ENCODE peak calls at places on chromosomes 6 and 20, in eight cellular contexts. G is hepatocyte; X is mesothelial cell of epicardium; F is occipital lobe; U is hippocampal formation; K is NCI-H2081; N is activated T-cell treated with anti-CD3 and anti-CD28 coated beads, Interleukin-2, amount 50 U/mL, for 24 hours; Y is activated T-helper 1 cell treated with anti-CD3 and anti-CD28 coated beads, Interleukin-2, amount 50 U/mL, for 16 hours. Z is an unnamed sample.

GRCh38 chr6:113082691-113083090 is 735.6 kb downstream of the RFPL4B start:
- DNase-seq in G (no peak), X (no peak), F (no peak), U (no peak), K (no peak), N (no peak), Y (no peak), Z (no peak)

GRCh38 chr20:14845199-14846160 is 508.1 kb upstream of the FLRT3 start:
- DNase-seq in G (no peak), X (no peak), F (no peak), U (no peak), K (no peak), N (no peak), Y (no peak), Z (no peak)

GRCh38 chr6:25942561-25943147 is 12.2 kb upstream of the SLC17A2 start:
- DNase-seq in G (peak; percentile 48), X (no peak), F (no peak), U (no peak), K (peak; percentile 44), N (no peak), Y (no peak), Z (no peak)

GRCh38 chr6:29797120-29797519 is 30.5 kb upstream of the HLA-G start:
- DNase-seq in G (peak; percentile 19), X (no peak), F (no peak), U (no peak), K (no peak), N (no peak), Y (no peak), Z (no peak)

GRCh38 chr6:17494919-17495318 is 101.5 kb downstream of the CAP2 start:
- DNase-seq in G (no peak), X (no peak), F (no peak), U (no peak), K (no peak), N (no peak), Y (no peak), Z (no peak)

GRCh38 chr6:95364016-95364604 is 213.2 kb upstream of the MANEA start:
- DNase-seq in G (peak; percentile 28), X (no peak), F (no peak), U (no peak), K (peak; percentile 54), N (no peak), Y (no peak), Z (no peak)

GRCh38 chr20:3753501-3754257 is 13.9 kb downstream of the ADISSP start:
- DNase-seq in G (no peak), X (no peak), F (no peak), U (no peak), K (no peak), N (no peak), Y (no peak), Z (no peak)

GRCh38 chr20:24448170-24448569 is 21.3 kb upstream of the SYNDIG1 start:
- DNase-seq in G (peak; percentile 35), X (no peak), F (no peak), U (no peak), K (no peak), N (no peak), Y (no peak), Z (no peak)

GRCh38 chr6:154377726-154378125 is 21.1 kb upstream of the IPCEF1 start:
- DNase-seq in G (no peak), X (no peak), F (no peak), U (no peak), K (no peak), N (no peak), Y (no peak), Z (no peak)

GRCh38 chr6:135182993-135183531 is 2.0 kb downstream of the MYB start:
- DNase-seq in G (peak; percentile 58), X (no peak), F (no peak), U (no peak), K (peak; percentile 74), N (peak; percentile 85), Y (peak; percentile 19), Z (no peak)

GRCh38 chr20:31515775-31516107 is 1.5 kb downstream of the HM13 start:
- DNase-seq in G (no peak), X (no peak), F (no peak), U (no peak), K (no peak), N (no peak), Y (no peak), Z (no peak)

GRCh38 chr6:55182016-55182650 is 7.8 kb downstream of the HCRTR2 start:
- DNase-seq in G (no peak), X (no peak), F (no peak), U (no peak), K (no peak), N (no peak), Y (no peak), Z (no peak)

GRCh38 chr6:44514085-44514484 is 126.6 kb downstream of the CDC5L start:
- DNase-seq in G (no peak), X (peak; percentile 7), F (no peak), U (no peak), K (no peak), N (no peak), Y (no peak), Z (no peak)

GRCh38 chr6:31572041-31572911 is at the start of gene LTA:
- DNase-seq in G (no peak), X (no peak), F (no peak), U (no peak), K (no peak), N (peak; percentile 89), Y (peak; percentile 57), Z (no peak)

GRCh38 chr6:113481910-113482309 is 375.2 kb upstream of the MARCKS start:
- DNase-seq in G (no peak), X (no peak), F (no peak), U (no peak), K (no peak), N (no peak), Y (no peak), Z (no peak)

GRCh38 chr6:99346595-99346994 is 2.9 kb downstream of the FAXC start:
- DNase-seq in G (no peak), X (no peak), F (no peak), U (no peak), K (no peak), N (no peak), Y (no peak), Z (no peak)

GRCh38 chr6:159729598-159729997 is 2.3 kb downstream of the WTAP start:
- DNase-seq in G (peak; percentile 16), X (no peak), F (no peak), U (no peak), K (no peak), N (no peak), Y (no peak), Z (no peak)

GRCh38 chr20:54160269-54161007 is 13.3 kb downstream of the CYP24A1 start:
- DNase-seq in G (no peak), X (no peak), F (no peak), U (no peak), K (no peak), N (no peak), Y (no peak), Z (no peak)

GRCh38 chr6:158290659-158291058 is 21.6 kb upstream of the TULP4 start:
- DNase-seq in G (no peak), X (no peak), F (no peak), U (no peak), K (no peak), N (peak; percentile 44), Y (no peak), Z (no peak)

GRCh38 chr6:324729-325125 is 32.4 kb downstream of the DUSP22 start:
- DNase-seq in G (no peak), X (no peak), F (no peak), U (no peak), K (no peak), N (no peak), Y (no peak), Z (no peak)

GRCh38 chr6:71404145-71404966 is 115.7 kb downstream of the OGFRL1 start:
- DNase-seq in G (no peak), X (no peak), F (no peak), U (no peak), K (no peak), N (no peak), Y (no peak), Z (no peak)

GRCh38 chr6:37643851-37644672 is 53.6 kb downstream of the MDGA1 start:
- DNase-seq in G (no peak), X (no peak), F (no peak), U (no peak), K (no peak), N (no peak), Y (no peak), Z (no peak)

GRCh38 chr6:83708970-83709747 is at the start of gene SNAP91:
- DNase-seq in G (peak; percentile 63), X (peak; percentile 65), F (peak; percentile 75), U (peak; percentile 64), K (peak; percentile 84), N (peak; percentile 29), Y (no peak), Z (peak; percentile 73)

Z was measured in hypothalamus.